ENCODE peak calls at places on chromosomes 13 and 19, in ten cellular contexts. C is mucosa of gallbladder; Z is kidney glomerular epithelial cell; H is stimulated activated CD4-positive, alpha-beta T cell treated with anti-CD3 and anti-CD28 coated beads, Interleukin-2, amount 100 ng/mL, for 48 hours; D is cardiac fibroblast; U is non-pigmented ciliary epithelial cell; E is neural progenitor cell; O is iPS DF 6.9; L is mucosa of descending colon; Q is AG04450. W is an unnamed sample.

GRCh38 chr19:51511353-51511752 is 9.8 kb upstream of the SIGLEC12 start:
- DNase-seq in Q (no peak), U (no peak), O (peak; percentile 37), Z (no peak), L (no peak), E (peak; percentile 10), H (peak; percentile 15), C (no peak), D (peak; percentile 17), W (peak; percentile 65)

GRCh38 chr19:10432736-10433130 is 12.4 kb downstream of the PDE4A start:
- DNase-seq in Z (no peak), O (no peak), Q (no peak), U (no peak), D (no peak), C (no peak), L (no peak), E (no peak), H (no peak), W (no peak)

GRCh38 chr13:21638319-21639282 is 32.3 kb upstream of the FGF9 start:
- DNase-seq in Z (peak; percentile 10), C (peak; percentile 33), L (no peak), D (peak; percentile 55), E (no peak), Q (no peak), H (peak; percentile 28), O (no peak), U (no peak), W (peak; percentile 68)

GRCh38 chr13:49374585-49375290 is 69.1 kb downstream of the CAB39L start:
- DNase-seq in H (no peak), O (no peak), D (peak; percentile 85), Z (peak; percentile 93), C (no peak), E (no peak), Q (peak; percentile 6), L (no peak), U (peak; percentile 89), W (no peak)

GRCh38 chr13:111228262-111229144 is 91.9 kb upstream of the TEX29 start:
- DNase-seq in D (peak; percentile 47), E (no peak), Q (no peak), U (peak; percentile 83), Z (peak; percentile 76), O (no peak), L (no peak), H (no peak), C (no peak), W (no peak)

GRCh38 chr19:52961981-52962380 is 700 bp downstream of the ZNF816 start:
- DNase-seq in E (peak; percentile 12), H (no peak), O (no peak), L (no peak), D (peak; percentile 18), Z (peak; percentile 37), U (no peak), C (no peak), Q (no peak), W (no peak)

GRCh38 chr19:3459322-3459881 is 20.9 kb downstream of the SMIM24 start:
- DNase-seq in E (no peak), D (peak; percentile 93), U (peak; percentile 87), Q (peak; percentile 58), C (peak; percentile 89), L (peak; percentile 56), H (no peak), Z (peak; percentile 92), O (no peak), W (no peak)

GRCh38 chr19:1243768-1244692 is 2.5 kb downstream of the ATP5F1D start:
- DNase-seq in E (peak; percentile 89), L (peak; percentile 91), D (peak; percentile 85), Q (no peak), O (no peak), U (no peak), C (peak; percentile 89), Z (peak; percentile 63), H (peak; percentile 89), W (peak; percentile 94)

GRCh38 chr19:52716578-52716977 is 18.3 kb downstream of the ZNF611 start:
- DNase-seq in L (no peak), Z (no peak), O (peak; percentile 55), Q (no peak), E (peak; percentile 41), C (no peak), H (no peak), D (no peak), U (no peak), W (no peak)

GRCh38 chr13:95743192-95743591 is 66.3 kb downstream of the DNAJC3 start:
- DNase-seq in O (no peak), Q (no peak), L (no peak), H (no peak), Z (no peak), E (no peak), D (no peak), U (no peak), C (no peak), W (no peak)

GRCh38 chr19:42198676-42199439 is 18.6 kb downstream of the DEDD2 start:
- DNase-seq in C (no peak), O (no peak), L (peak; percentile 68), E (no peak), Q (no peak), D (no peak), Z (no peak), H (peak; percentile 33), U (no peak), W (no peak)

GRCh38 chr19:7267792-7268736 is 26.1 kb downstream of the INSR start:
- DNase-seq in O (no peak), Q (no peak), E (no peak), D (no peak), L (peak; percentile 49), Z (no peak), U (no peak), C (no peak), H (no peak), W (no peak)

W was measured in Karpas-422.